ENCODE peak calls at places on chromosomes 7 and 10, in nine cellular contexts. U, H, A, S, D, P, Y, C and G are unnamed samples.
A peak's percentile ranks its signal among the peaks of the same experiment; 100 is the strongest.

GRCh38 chr10:133325392-133325760 is 11.3 kb downstream of the CALY start:
- DNase-seq in S (no peak), H (peak; percentile 43), C (no peak), U (no peak), Y (no peak), D (no peak), A (no peak), P (peak; percentile 41), G (no peak)

GRCh38 chr10:132685121-132685891 is 100.6 kb downstream of the NKX6-2 start:
- DNase-seq in H (no peak), A (peak; percentile 35), S (no peak), Y (peak; percentile 58), U (no peak), P (peak; percentile 75), C (peak; percentile 20), D (peak; percentile 22), G (peak; percentile 46)

GRCh38 chr10:90167174-90168064 is 466.0 kb downstream of the KIF20B start:
- DNase-seq in C (no peak), Y (peak; percentile 17), A (no peak), S (no peak), P (no peak), U (peak; percentile 74), H (no peak), D (no peak), G (no peak)

GRCh38 chr10:108454793-108455192 is 1290.3 kb upstream of the SORCS1 start:
- DNase-seq in U (no peak), H (no peak), D (no peak), C (no peak), P (no peak), S (no peak), A (no peak), Y (no peak), G (no peak)

GRCh38 chr7:44066494-44067063 is 1.2 kb upstream of the PGAM2 start:
- DNase-seq in Y (no peak), S (no peak), H (no peak), C (no peak), P (peak; percentile 44), D (peak; percentile 30), A (peak; percentile 6), U (no peak), G (peak; percentile 12)

GRCh38 chr10:72254891-72255568 is 18.7 kb upstream of the DDIT4 start:
- DNase-seq in Y (peak; percentile 57), C (peak; percentile 94), D (peak; percentile 90), A (peak; percentile 89), P (peak; percentile 89), U (peak; percentile 75), S (no peak), H (peak; percentile 64), G (peak; percentile 97)

GRCh38 chr7:18574676-18575075 is 79.1 kb downstream of the HDAC9 start:
- DNase-seq in D (no peak), A (no peak), C (no peak), H (no peak), S (no peak), U (no peak), Y (no peak), P (no peak), G (no peak)

GRCh38 chr7:1742555-1743303 is 72.7 kb downstream of the ELFN1 start:
- DNase-seq in S (no peak), P (no peak), U (no peak), Y (peak; percentile 14), A (peak; percentile 77), D (no peak), C (peak; percentile 70), H (peak; percentile 26), G (no peak)

GRCh38 chr10:90969148-90969547 is 48.3 kb upstream of the ANKRD1 start:
- DNase-seq in D (no peak), P (no peak), S (no peak), A (no peak), Y (no peak), U (peak; percentile 56), C (no peak), H (no peak), G (no peak)

GRCh38 chr10:112360308-112361270 is 13.3 kb upstream of the ACSL5 start:
- DNase-seq in A (peak; percentile 82), P (peak; percentile 82), H (no peak), S (no peak), Y (peak; percentile 21), D (no peak), C (peak; percentile 73), U (peak; percentile 57), G (peak; percentile 49)
- H3K27ac ChIP-seq in A (peak overlapping the region; percentile 87), P (peak overlapping the region; percentile 88), H (no peak overlapping the region), S (peak overlapping the region; percentile 83), Y (no peak overlapping the region), D (no peak overlapping the region), C (peak overlapping the region; percentile 91), U (no peak overlapping the region), G (peak overlapping the region; percentile 46)

GRCh38 chr10:511849-512191 is 177.6 kb downstream of the DIP2C start:
- DNase-seq in P (no peak), Y (no peak), A (no peak), S (no peak), D (no peak), U (no peak), H (peak; percentile 70), C (no peak), G (no peak)

GRCh38 chr10:509361-510102 is 179.9 kb downstream of the DIP2C start:
- DNase-seq in C (no peak), S (no peak), U (no peak), P (no peak), H (no peak), Y (no peak), D (no peak), A (no peak), G (peak; percentile 45)

GRCh38 chr10:508726-509125 is 180.7 kb downstream of the DIP2C start:
- DNase-seq in C (no peak), Y (no peak), U (no peak), S (no peak), P (no peak), D (no peak), H (no peak), A (no peak), G (no peak)

GRCh38 chr10:511101-511848 is 178.2 kb downstream of the DIP2C start:
- DNase-seq in D (peak; percentile 96), S (peak; percentile 83), H (peak; percentile 94), U (peak; percentile 81), C (peak; percentile 90), A (peak; percentile 92), P (peak; percentile 93), Y (peak; percentile 94), G (peak; percentile 98)

DNA sequence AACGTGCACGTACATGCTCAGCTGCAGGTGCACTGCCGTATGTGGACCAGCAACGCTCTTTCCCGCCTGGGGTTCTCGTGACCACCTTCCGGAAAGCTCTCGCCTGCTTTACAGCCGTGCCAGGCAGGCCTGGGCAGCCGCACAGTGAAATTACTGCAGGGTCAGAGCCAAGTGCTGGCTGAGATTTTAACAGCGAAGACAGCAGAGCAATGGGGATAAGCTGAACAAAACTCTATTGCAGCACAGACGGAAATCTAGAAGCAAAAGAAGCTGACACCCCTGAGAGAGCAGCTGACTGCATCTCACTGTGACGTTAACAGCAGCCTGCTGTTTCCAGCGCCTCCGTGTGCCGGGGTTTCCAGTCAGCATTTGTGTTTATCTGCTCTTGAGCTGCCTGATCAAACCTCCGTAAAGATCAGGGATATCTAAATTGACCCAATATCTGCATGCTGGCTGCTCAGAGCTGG is 179.0 kb downstream of the DIP2C start:
- DNase-seq in D (no peak), H (peak; percentile 12), P (no peak), U (peak; percentile 12), Y (peak; percentile 16), A (no peak), S (no peak), C (peak; percentile 42), G (no peak)
- H3K27me3 ChIP-seq in D (peaks cover 37% of the 10 kb centered on the region), H (no peaks in the 10 kb centered on the region), P (no peaks in the 10 kb centered on the region), U (no peaks in the 10 kb centered on the region), Y (no peaks in the 10 kb centered on the region), A (no peaks in the 10 kb centered on the region), S (no peaks in the 10 kb centered on the region), C (no peaks in the 10 kb centered on the region), G (no peaks in the 10 kb centered on the region)

DNA sequence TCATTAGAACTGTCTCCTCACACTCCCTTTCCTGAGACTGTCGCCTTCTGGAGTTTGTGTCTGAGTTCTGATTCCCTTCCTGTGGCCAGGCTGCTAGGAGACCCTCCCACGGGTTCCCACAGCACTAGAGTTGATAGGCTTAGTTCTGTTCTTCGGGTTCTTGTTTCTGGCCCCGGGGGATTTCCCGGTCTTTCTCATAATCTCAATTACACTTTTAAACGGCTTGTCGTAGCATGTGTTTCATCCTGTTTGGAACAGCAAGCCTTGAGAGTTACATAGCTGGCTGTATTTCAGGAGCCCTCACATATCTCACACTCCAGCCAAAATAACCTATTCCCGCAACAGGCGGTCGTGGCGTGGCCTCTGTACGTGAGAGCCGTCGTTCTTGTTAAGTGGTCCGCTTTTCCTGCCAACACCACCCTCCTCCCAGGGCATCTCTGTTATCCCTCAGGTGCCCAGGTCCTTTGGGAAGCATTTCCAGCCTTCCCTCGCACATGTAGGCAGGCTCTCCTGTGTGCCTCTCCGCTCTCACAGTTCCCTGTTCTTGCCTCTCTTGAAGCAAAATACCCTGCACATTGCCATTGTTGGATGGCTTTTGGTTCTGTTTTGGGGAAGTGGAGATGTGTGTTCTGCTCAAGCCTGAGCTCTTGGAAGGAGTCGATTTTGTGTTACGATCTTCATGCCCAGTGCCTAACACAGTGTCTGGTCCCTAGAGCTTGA is 46.0 kb downstream of the CDC123 start:
- DNase-seq in Y (peak; percentile 53), C (peak; percentile 50), H (no peak), S (no peak), U (peak; percentile 90), P (no peak), D (no peak), A (no peak), G (no peak)
- H3K27ac ChIP-seq in Y (no peak overlapping the region), C (peak overlapping the region; percentile 85), H (peak overlapping the region; percentile 24), S (no peak overlapping the region), U (peak overlapping the region; percentile 83), P (peak overlapping the region; percentile 60), D (no peak overlapping the region), A (peak overlapping the region; percentile 33), G (no peak overlapping the region)

GRCh38 chr7:154859747-154860620 is 142.9 kb downstream of the PAXIP1 start:
- DNase-seq in D (no peak), Y (no peak), H (no peak), P (no peak), U (no peak), A (no peak), C (no peak), S (no peak), G (no peak)

GRCh38 chr7:154863766-154864530 is 139.0 kb downstream of the PAXIP1 start:
- DNase-seq in S (no peak), H (no peak), P (no peak), D (no peak), U (no peak), C (no peak), Y (no peak), A (no peak), G (no peak)

GRCh38 chr7:154862153-154862791 is 140.7 kb downstream of the PAXIP1 start:
- DNase-seq in D (no peak), Y (no peak), H (no peak), C (no peak), S (no peak), P (no peak), U (no peak), A (no peak), G (no peak)

GRCh38 chr7:154860621-154861375 is 142.1 kb downstream of the PAXIP1 start:
- DNase-seq in S (no peak), P (no peak), C (no peak), H (no peak), D (no peak), Y (no peak), U (no peak), A (no peak), G (no peak)

DNA sequence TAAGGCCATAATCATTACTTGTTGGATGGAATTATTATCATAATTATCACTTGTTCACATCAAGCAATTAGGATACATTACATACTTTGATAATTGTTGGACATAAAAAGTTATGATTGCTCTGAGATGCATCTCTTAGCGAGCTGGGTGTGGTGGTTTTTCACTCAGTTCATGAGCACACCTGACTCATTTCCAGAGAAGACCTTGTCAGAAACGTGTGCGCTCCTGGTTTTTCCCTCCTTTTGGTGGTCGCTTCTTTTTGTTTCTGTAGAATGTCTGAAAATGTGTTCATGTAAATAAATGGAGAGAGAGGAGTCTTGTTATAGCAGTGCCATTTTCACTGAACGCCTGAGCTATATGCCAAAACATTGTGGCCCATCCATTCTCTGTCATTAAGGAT is 141.3 kb downstream of the PAXIP1 start:
- DNase-seq in Y (no peak), H (no peak), S (no peak), U (no peak), D (no peak), C (no peak), P (no peak), A (no peak), G (no peak)
- H3K27me3 ChIP-seq in Y (no peaks in the 10 kb centered on the region), H (no peaks in the 10 kb centered on the region), S (peaks cover 22% of the 10 kb centered on the region), U (no peaks in the 10 kb centered on the region), D (no peaks in the 10 kb centered on the region), C (peaks cover 79% of the 10 kb centered on the region), P (peaks cover 5% of the 10 kb centered on the region), A (peaks cover 6% of the 10 kb centered on the region), G (no peaks in the 10 kb centered on the region)